ENCODE peak calls at places on chromosomes 16 and 17, in seven cellular contexts. X, W, S, N, Q, R and F are unnamed samples.

GRCh38 chr17:8599351-8600011 is 31.0 kb downstream of the MYH10 start:
- DNase-seq in X (no peak), S (no peak), Q (no peak), W (no peak), R (no peak), N (no peak), F (no peak)

GRCh38 chr16:27335349-27336052 is 21.7 kb downstream of the IL4R start:
- DNase-seq in W (peak; percentile 44), R (no peak), X (no peak), Q (no peak), N (no peak), S (peak; percentile 39), F (no peak)

GRCh38 chr16:66740010-66740409 is 11.4 kb downstream of the DYNC1LI2 start:
- DNase-seq in X (no peak), Q (no peak), W (peak; percentile 54), N (peak; percentile 80), S (peak; percentile 54), R (peak; percentile 59), F (peak; percentile 42)

GRCh38 chr16:89422905-89423630 is 67.3 kb downstream of the ANKRD11 start:
- DNase-seq in W (no peak), N (no peak), R (peak; percentile 80), Q (no peak), X (no peak), S (no peak), F (peak; percentile 43)

GRCh38 chr16:81707411-81708321 is 71.4 kb upstream of the PLCG2 start:
- DNase-seq in Q (peak; percentile 16), X (peak; percentile 90), N (no peak), W (peak; percentile 59), S (peak; percentile 39), R (peak; percentile 71), F (peak; percentile 30)

GRCh38 chr16:67933805-67934204 is 2.1 kb upstream of the CTRL start:
- DNase-seq in W (no peak), S (no peak), R (no peak), Q (no peak), X (no peak), N (no peak), F (no peak)

GRCh38 chr17:71919181-71919580 is 201.6 kb upstream of the SOX9 start:
- DNase-seq in W (no peak), R (no peak), S (no peak), N (no peak), Q (no peak), X (no peak), F (no peak)

GRCh38 chr16:57534337-57534880 is 2.0 kb downstream of the CCDC102A start:
- DNase-seq in S (no peak), R (no peak), X (peak; percentile 57), Q (no peak), N (no peak), W (no peak), F (no peak)

GRCh38 chr17:72151565-72152391 is 31.0 kb downstream of the SOX9 start:
- DNase-seq in Q (peak; percentile 52), W (no peak), R (peak; percentile 61), N (peak; percentile 99), S (peak; percentile 76), X (no peak), F (no peak)

GRCh38 chr17:77742579-77742978 is 215.9 kb upstream of the TNRC6C start:
- DNase-seq in Q (no peak), W (no peak), N (no peak), R (no peak), X (peak; percentile 26), S (no peak), F (no peak)

GRCh38 chr16:88315543-88316105 is 67.1 kb upstream of the ZNF469 start:
- DNase-seq in N (peak; percentile 78), R (peak; percentile 55), S (peak; percentile 63), W (peak; percentile 82), Q (peak; percentile 42), X (no peak), F (peak; percentile 32)

GRCh38 chr16:67930191-67930590 is 1.5 kb downstream of the CTRL start:
- DNase-seq in W (no peak), S (no peak), R (no peak), Q (no peak), N (no peak), X (peak; percentile 61), F (no peak)

GRCh38 chr17:76550712-76551615 is 11.1 kb downstream of the PRCD start:
- DNase-seq in X (no peak), R (peak; percentile 26), Q (no peak), N (no peak), W (peak; percentile 25), S (peak; percentile 84), F (peak; percentile 95)

GRCh38 chr16:4909825-4910224 is 27.1 kb downstream of the PPL start:
- DNase-seq in N (no peak), W (no peak), X (no peak), S (no peak), R (no peak), Q (no peak), F (peak; percentile 13)

GRCh38 chr16:603221-603620 is 13.4 kb downstream of the RAB40C start:
- DNase-seq in X (no peak), Q (no peak), R (no peak), N (no peak), S (no peak), W (no peak), F (no peak)

GRCh38 chr16:598823-599739 is 9.2 kb downstream of the RAB40C start:
- DNase-seq in N (no peak), W (no peak), Q (no peak), S (no peak), R (no peak), X (no peak), F (no peak)

GRCh38 chr16:595942-596735 is 6.3 kb downstream of the RAB40C start:
- DNase-seq in R (no peak), W (no peak), N (no peak), S (no peak), X (peak; percentile 58), Q (no peak), F (peak; percentile 66)

GRCh38 chr16:596736-597060 is 6.8 kb downstream of the RAB40C start:
- DNase-seq in N (no peak), W (no peak), X (no peak), Q (no peak), R (no peak), S (no peak), F (no peak)

GRCh38 chr16:600781-601180 is 10.9 kb downstream of the RAB40C start:
- DNase-seq in X (no peak), N (no peak), W (peak; percentile 15), R (no peak), Q (no peak), S (peak; percentile 21), F (peak; percentile 28)
- TF ChIP-seq CTCF in X (no peak), N (peak; percentile 19), W (peak; percentile 21), R (peak; percentile 27), Q (no peak), S (peak; percentile 33), F (peak; percentile 18)

GRCh38 chr16:73054732-73055481 is 7.0 kb upstream of the ZFHX3 start:
- DNase-seq in Q (no peak), W (peak; percentile 39), R (peak; percentile 70), N (no peak), X (peak; percentile 27), S (peak; percentile 58), F (peak; percentile 70)

GRCh38 chr16:73052441-73053030 is 4.6 kb upstream of the ZFHX3 start:
- DNase-seq in N (no peak), W (peak; percentile 40), X (peak; percentile 67), S (no peak), R (no peak), Q (no peak), F (no peak)

GRCh38 chr16:73053379-73054130 is 5.6 kb upstream of the ZFHX3 start:
- DNase-seq in X (peak; percentile 70), W (peak; percentile 86), Q (no peak), R (peak; percentile 69), N (peak; percentile 78), S (peak; percentile 79), F (peak; percentile 71)

GRCh38 chr16:73053038-73053378 is 5.1 kb upstream of the ZFHX3 start:
- DNase-seq in N (no peak), R (no peak), W (no peak), S (no peak), X (no peak), Q (no peak), F (no peak)

DNA sequence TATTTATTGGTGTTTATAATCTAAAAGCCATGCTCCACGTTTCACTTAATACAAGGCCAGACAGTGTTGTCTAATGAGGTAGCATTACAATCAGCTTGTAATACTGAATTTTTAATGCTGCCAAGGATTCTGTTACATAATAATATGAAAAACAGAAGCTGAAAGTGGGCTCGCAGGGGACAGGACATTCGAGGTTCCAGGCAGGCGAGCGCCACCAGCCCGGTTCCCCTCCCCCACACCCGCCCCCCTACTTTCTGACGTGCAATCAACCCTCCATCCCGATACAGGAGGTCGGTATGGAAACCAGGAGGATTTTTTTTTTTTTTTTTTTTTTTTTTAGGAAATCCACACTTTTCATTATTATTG is 6.2 kb upstream of the ZFHX3 start:
- DNase-seq in Q (no peak), N (no peak), S (no peak), R (no peak), X (peak; percentile 70), W (no peak), F (no peak)
- H3K4me3 ChIP-seq in Q (peak overlapping the region; percentile 89), N (peak overlapping the region; percentile 84), S (no peak overlapping the region), R (no peak overlapping the region), X (no peak overlapping the region), W (no peak overlapping the region), F (no peak overlapping the region)

DNA sequence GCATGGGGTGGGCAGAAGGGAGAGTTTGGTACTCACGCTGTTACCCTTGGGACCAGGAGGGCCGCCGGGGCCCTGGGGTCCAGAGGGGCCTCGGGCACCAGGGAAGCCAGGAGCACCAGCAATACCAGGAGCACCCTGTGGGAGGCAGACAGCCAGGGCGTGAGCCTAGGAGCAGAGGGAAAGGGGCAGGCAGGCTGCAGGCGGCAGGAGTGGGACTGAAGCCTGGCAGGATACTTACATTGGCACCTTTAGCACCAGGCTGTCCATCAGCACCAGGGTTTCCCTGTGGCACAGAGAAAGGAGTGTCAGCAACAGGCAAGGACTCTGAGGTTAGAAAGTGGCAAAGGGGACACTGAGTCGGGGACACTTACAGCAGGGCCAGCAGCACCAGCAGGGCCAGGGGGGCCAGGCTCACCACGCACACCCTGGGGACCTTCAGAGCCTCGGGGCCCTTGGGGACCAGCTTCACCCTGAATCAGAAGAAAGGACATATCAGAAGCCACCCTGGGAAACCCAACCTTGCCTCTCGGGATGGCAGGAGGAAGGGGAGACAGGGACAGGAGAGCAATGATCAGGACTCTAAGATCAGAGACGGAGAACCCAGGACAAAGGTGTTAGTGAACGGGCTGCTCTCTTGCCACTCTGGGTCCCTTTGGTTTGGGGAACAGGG is 6.1 kb downstream of the COL1A1 start:
- DNase-seq in S (no peak), Q (no peak), N (no peak), R (peak; percentile 53), X (no peak), W (no peak), F (no peak)
- TF ChIP-seq CTCF in S (peak; percentile 41), Q (no peak), N (peak; percentile 8), R (peak; percentile 51), X (no peak), W (no peak), F (no peak)

DNA sequence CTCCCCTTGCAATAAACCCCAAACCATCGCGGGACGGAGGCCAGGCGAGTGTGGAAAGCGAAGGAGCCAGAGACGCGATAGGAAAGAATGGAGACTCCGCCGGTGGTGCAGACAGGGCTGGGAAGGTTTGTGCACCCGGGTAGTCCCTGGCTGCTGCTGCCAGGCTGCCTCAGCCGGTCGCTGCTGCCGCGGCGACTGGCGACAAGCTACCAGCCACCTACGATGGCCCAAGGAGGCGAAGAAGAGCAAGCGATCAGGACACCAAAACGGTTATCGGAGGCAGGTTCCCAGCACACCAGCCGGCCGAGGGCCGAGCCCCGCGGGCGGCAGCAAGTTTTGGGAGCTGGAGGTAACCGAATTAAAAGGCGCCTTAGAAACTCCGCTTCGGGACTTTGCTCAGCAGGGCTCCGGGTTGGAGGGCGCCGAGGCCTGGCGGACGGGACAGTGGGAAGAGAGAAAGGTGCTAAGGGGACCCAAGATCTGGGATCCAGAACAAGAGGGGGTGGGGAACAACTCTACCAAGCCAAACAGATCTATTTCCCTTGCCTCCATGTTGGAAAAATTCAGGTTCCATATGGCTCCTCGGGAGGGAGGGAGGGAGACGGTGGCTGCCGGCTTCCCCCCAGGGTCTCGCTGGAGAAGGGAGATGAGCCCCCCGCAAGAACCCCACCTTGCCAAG is 9.6 kb upstream of the HOXB2 start:
- DNase-seq in N (peak; percentile 66), X (peak; percentile 71), W (no peak), S (no peak), R (no peak), Q (no peak), F (no peak)
- H3K4me3 ChIP-seq in N (peak overlapping the region; percentile 60), X (peak overlapping the region; percentile 49), W (no peak overlapping the region), S (peak overlapping the region; percentile 43), R (peak overlapping the region; percentile 51), Q (peak overlapping the region; percentile 59), F (peak overlapping the region; percentile 36)